ENCODE peak calls at places on chromosomes 3 and 15, in six cellular contexts. J, I, U, S, D and K are unnamed samples.

GRCh38 chr3:15386352-15386751 is 41.0 kb downstream of the METTL6 start:
- DNase-seq in J (no peak), I (no peak), U (no peak), S (no peak), D (no peak), K (no peak)

GRCh38 chr3:153293222-153293621 is 131.2 kb downstream of the RAP2B start:
- DNase-seq in J (no peak), I (no peak), U (peak), S (no peak), D (peak), K (no peak)

GRCh38 chr3:71031914-71032521 is 551.5 kb downstream of the FOXP1 start:
- DNase-seq in J (no peak), I (no peak), U (no peak), S (no peak), D (no peak), K (no peak)

GRCh38 chr15:22907161-22907950 is 68.9 kb downstream of the NIPA2 start:
- DNase-seq in J (no peak), I (no peak), U (no peak), S (no peak), D (no peak), K (no peak)

GRCh38 chr3:176872771-176873209 is 324.5 kb downstream of the TBL1XR1 start:
- DNase-seq in J (no peak), I (no peak), U (peak), S (peak), D (peak), K (peak)

GRCh38 chr15:64524778-64525177 is 64.4 kb downstream of the ZNF609 start:
- DNase-seq in J (no peak), I (no peak), U (no peak), S (no peak), D (no peak), K (no peak)

GRCh38 chr3:158508481-158508880 is 62.5 kb upstream of the MLF1 start:
- DNase-seq in J (no peak), I (no peak), U (no peak), S (no peak), D (no peak), K (no peak)

GRCh38 chr3:107987036-107987557 is 103.7 kb downstream of the CD47 start:
- DNase-seq in J (no peak), I (no peak), U (peak), S (peak), D (peak), K (no peak)

GRCh38 chr3:31974454-31974853 is 6.6 kb downstream of the OSBPL10 start:
- DNase-seq in J (no peak), I (no peak), U (peak), S (no peak), D (no peak), K (no peak)

GRCh38 chr15:58080398-58080797 is 14.9 kb upstream of the ALDH1A2 start:
- DNase-seq in J (no peak), I (no peak), U (no peak), S (no peak), D (no peak), K (no peak)

GRCh38 chr15:58241872-58242271 is 103.7 kb downstream of the AQP9 start:
- DNase-seq in J (no peak), I (no peak), U (peak), S (no peak), D (no peak), K (no peak)

GRCh38 chr15:77542491-77543001 is 90.2 kb downstream of the LINGO1 start:
- DNase-seq in J (no peak), I (no peak), U (peak), S (no peak), D (peak), K (no peak)

GRCh38 chr3:119336823-119337222 is 42.6 kb downstream of the ARHGAP31 start:
- DNase-seq in J (no peak), I (no peak), U (no peak), S (no peak), D (no peak), K (no peak)

GRCh38 chr3:155948476-155948875 is 78.0 kb downstream of the GMPS start:
- DNase-seq in J (no peak), I (no peak), U (peak), S (no peak), D (peak), K (no peak)